ENCODE peak calls at places on chromosomes 13 and 19, in nine cellular contexts. X, M, K, I, J, Q, E, D and B are unnamed samples.

GRCh38 chr13:26941345-26942174 is 181.0 kb upstream of the GPR12 start:
- DNase-seq in X (no peak), M (no peak), K (no peak), I (no peak), J (no peak), Q (no peak), E (peak; percentile 27), D (no peak), B (peak; percentile 52)

GRCh38 chr13:25874907-25875306 is 176.9 kb downstream of the SHISA2 start:
- DNase-seq in X (peak; percentile 51), M (no peak), K (no peak), I (peak; percentile 23), J (peak; percentile 44), Q (peak; percentile 96), E (peak; percentile 26), D (no peak), B (no peak)

GRCh38 chr19:48726573-48726972 is 7.0 kb upstream of the MAMSTR start:
- DNase-seq in X (no peak), M (no peak), K (no peak), I (no peak), J (no peak), Q (peak; percentile 95), E (peak; percentile 53), D (no peak), B (no peak)

GRCh38 chr19:41402010-41402409 is 4.4 kb downstream of the BCKDHA start:
- DNase-seq in X (no peak), M (no peak), K (no peak), I (no peak), J (no peak), Q (no peak), E (no peak), D (no peak), B (no peak)

GRCh38 chr19:1465191-1466016 is 13.6 kb downstream of the C19orf25 start:
- DNase-seq in X (peak; percentile 46), M (no peak), K (peak; percentile 72), I (no peak), J (no peak), Q (peak; percentile 39), E (no peak), D (peak; percentile 70), B (peak; percentile 85)

GRCh38 chr19:6229216-6229913 is 50.4 kb downstream of the MLLT1 start:
- DNase-seq in X (no peak), M (no peak), K (no peak), I (no peak), J (no peak), Q (no peak), E (no peak), D (no peak), B (no peak)

GRCh38 chr13:98496239-98496668 is 80.7 kb downstream of the STK24 start:
- DNase-seq in X (no peak), M (no peak), K (no peak), I (no peak), J (no peak), Q (no peak), E (no peak), D (no peak), B (no peak)

GRCh38 chr19:57563547-57563946 is 3.9 kb upstream of the ZNF550 start:
- DNase-seq in X (no peak), M (no peak), K (no peak), I (no peak), J (no peak), Q (no peak), E (peak; percentile 14), D (no peak), B (no peak)

GRCh38 chr13:20967340-20967739 is 64.8 kb upstream of the XPO4 start:
- DNase-seq in X (no peak), M (no peak), K (no peak), I (no peak), J (no peak), Q (no peak), E (no peak), D (peak; percentile 45), B (no peak)

GRCh38 chr13:84845875-84846619 is 953.2 kb downstream of the SLITRK6 start:
- DNase-seq in X (no peak), M (no peak), K (no peak), I (no peak), J (no peak), Q (no peak), E (no peak), D (no peak), B (no peak)

GRCh38 chr19:45141203-45141900 is 19.4 kb downstream of the NKPD1 start:
- DNase-seq in X (no peak), M (no peak), K (no peak), I (no peak), J (no peak), Q (no peak), E (no peak), D (no peak), B (no peak)

GRCh38 chr13:48110930-48111721 is 16.2 kb upstream of the MED4 start:
- DNase-seq in X (no peak), M (no peak), K (no peak), I (no peak), J (no peak), Q (no peak), E (peak; percentile 23), D (no peak), B (no peak)

GRCh38 chr13:80276371-80277289 is 64.3 kb downstream of the SPRY2 start:
- DNase-seq in X (no peak), M (peak; percentile 47), K (peak; percentile 13), I (peak; percentile 97), J (no peak), Q (peak; percentile 78), E (no peak), D (peak; percentile 37), B (no peak)

GRCh38 chr19:10086904-10087256 is 763 bp downstream of the SHFL start:
- DNase-seq in X (peak; percentile 49), M (no peak), K (peak; percentile 33), I (no peak), J (no peak), Q (no peak), E (no peak), D (no peak), B (no peak)

GRCh38 chr13:108176685-108177274 is 38.6 kb downstream of the LIG4 start:
- DNase-seq in X (peak; percentile 59), M (no peak), K (peak; percentile 38), I (no peak), J (peak; percentile 7), Q (no peak), E (peak; percentile 77), D (no peak), B (peak; percentile 55)

GRCh38 chr13:113951246-113951999 is 22.5 kb downstream of the C13orf46 start:
- DNase-seq in X (peak; percentile 60), M (peak; percentile 91), K (peak; percentile 74), I (peak; percentile 25), J (peak; percentile 26), Q (no peak), E (peak; percentile 47), D (peak; percentile 75), B (peak; percentile 88)